ENCODE peak calls at places on chromosomes 12 and 14, in five cellular contexts. L, N, P, G and H are unnamed samples.

GRCh38 chr12:57744194-57744776 is 554 bp upstream of the TSPAN31 start:
- DNase-seq in L (peak; percentile 70), N (peak; percentile 94), P (peak; percentile 72), G (no peak), H (peak; percentile 92)

GRCh38 chr14:97298331-97298730 is 501.1 kb downstream of the VRK1 start:
- DNase-seq in L (no peak), N (no peak), P (no peak), G (peak; percentile 14), H (no peak)

GRCh38 chr12:75455839-75456238 is 24.7 kb upstream of the GLIPR1 start:
- DNase-seq in L (no peak), N (no peak), P (no peak), G (no peak), H (no peak)

GRCh38 chr12:29073631-29074239 is 75.3 kb upstream of the FAR2 start:
- DNase-seq in L (no peak), N (peak; percentile 69), P (no peak), G (peak; percentile 80), H (peak; percentile 76)

GRCh38 chr12:4852308-4852707 is 57.4 kb upstream of the KCNA1 start:
- DNase-seq in L (no peak), N (no peak), P (no peak), G (no peak), H (no peak)

GRCh38 chr14:64501326-64502171 is 2.1 kb downstream of the ZBTB25 start:
- DNase-seq in L (no peak), N (peak; percentile 63), P (peak; percentile 66), G (peak; percentile 40), H (peak; percentile 70)

GRCh38 chr12:32270818-32271710 is 128.3 kb upstream of the FGD4 start:
- DNase-seq in L (no peak), N (peak; percentile 9), P (no peak), G (no peak), H (peak; percentile 45)

GRCh38 chr12:25552681-25553080 is 402 bp downstream of the LMNTD1 start:
- DNase-seq in L (no peak), N (no peak), P (no peak), G (no peak), H (peak; percentile 77)

GRCh38 chr12:49553512-49554088 is 14.3 kb downstream of the MCRS1 start:
- DNase-seq in L (no peak), N (no peak), P (no peak), G (peak; percentile 50), H (peak; percentile 33)

GRCh38 chr14:76050797-76051392 is 65.3 kb downstream of the IFT43 start:
- DNase-seq in L (no peak), N (peak; percentile 72), P (no peak), G (peak; percentile 66), H (peak; percentile 78)

GRCh38 chr14:105193916-105194782 is 13.0 kb upstream of the NUDT14 start:
- DNase-seq in L (no peak), N (no peak), P (no peak), G (peak; percentile 53), H (peak; percentile 45)

GRCh38 chr14:36363704-36364103 is 43.3 kb upstream of the MBIP start:
- DNase-seq in L (no peak), N (no peak), P (no peak), G (no peak), H (no peak)

GRCh38 chr14:71036433-71036832 is 129.2 kb downstream of the PCNX1 start:
- DNase-seq in L (no peak), N (no peak), P (no peak), G (no peak), H (no peak)

GRCh38 chr12:89733579-89734201 is 25.1 kb upstream of the ATP2B1 start:
- DNase-seq in L (no peak), N (peak; percentile 98), P (no peak), G (peak; percentile 99), H (peak; percentile 95)

GRCh38 chr12:72075401-72075800 is 136.8 kb downstream of the TPH2 start:
- DNase-seq in L (no peak), N (no peak), P (no peak), G (no peak), H (no peak)

GRCh38 chr12:125902991-125903390 is 837.8 kb downstream of the AACS start:
- DNase-seq in L (no peak), N (no peak), P (no peak), G (no peak), H (no peak)

GRCh38 chr12:103955811-103956514 is 9.7 kb upstream of the TDG start:
- DNase-seq in L (no peak), N (no peak), P (no peak), G (peak; percentile 41), H (no peak)

GRCh38 chr12:121452356-121453021 is 52.6 kb downstream of the RNF34 start:
- DNase-seq in L (no peak), N (no peak), P (no peak), G (no peak), H (no peak)

GRCh38 chr12:105231396-105231795 is 4.6 kb downstream of the APPL2 start:
- DNase-seq in L (no peak), N (no peak), P (no peak), G (no peak), H (no peak)

GRCh38 chr12:68793975-68794652 is 13.9 kb upstream of the MDM2 start:
- DNase-seq in L (no peak), N (no peak), P (no peak), G (no peak), H (no peak)

GRCh38 chr12:120984351-120984898 is 6.1 kb downstream of the HNF1A start:
- DNase-seq in L (no peak), N (no peak), P (no peak), G (no peak), H (no peak)

GRCh38 chr12:45268672-45269406 is 52.9 kb downstream of the ANO6 start:
- DNase-seq in L (peak; percentile 92), N (peak; percentile 82), P (peak; percentile 80), G (peak; percentile 17), H (peak; percentile 93)

DNA sequence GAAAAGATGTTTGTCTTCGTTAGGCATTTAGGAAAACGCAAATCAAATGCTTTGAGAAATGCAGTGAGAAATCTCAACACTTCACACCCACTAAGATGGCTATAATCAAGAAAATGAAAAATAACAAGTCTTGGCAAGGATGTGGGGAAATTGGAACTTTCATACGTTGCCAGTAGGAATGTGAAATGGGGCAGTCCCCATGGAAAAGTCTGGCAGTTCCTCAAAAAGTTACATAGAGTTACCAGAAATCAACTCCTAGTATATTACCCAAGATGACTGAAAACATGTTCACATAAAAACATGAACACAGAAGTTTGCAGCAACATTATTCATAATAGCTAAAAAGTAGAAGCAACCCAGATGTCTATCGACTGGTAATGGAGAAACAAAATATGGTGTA is 41.5 kb upstream of the LRTM2 start:
- DNase-seq in L (no peak), N (no peak), P (no peak), G (no peak), H (peak; percentile 59)
- H3K4me3 ChIP-seq in L (no peak overlapping the region), N (no peak overlapping the region), P (no peak overlapping the region), G (no peak overlapping the region), H (no peak overlapping the region)

DNA sequence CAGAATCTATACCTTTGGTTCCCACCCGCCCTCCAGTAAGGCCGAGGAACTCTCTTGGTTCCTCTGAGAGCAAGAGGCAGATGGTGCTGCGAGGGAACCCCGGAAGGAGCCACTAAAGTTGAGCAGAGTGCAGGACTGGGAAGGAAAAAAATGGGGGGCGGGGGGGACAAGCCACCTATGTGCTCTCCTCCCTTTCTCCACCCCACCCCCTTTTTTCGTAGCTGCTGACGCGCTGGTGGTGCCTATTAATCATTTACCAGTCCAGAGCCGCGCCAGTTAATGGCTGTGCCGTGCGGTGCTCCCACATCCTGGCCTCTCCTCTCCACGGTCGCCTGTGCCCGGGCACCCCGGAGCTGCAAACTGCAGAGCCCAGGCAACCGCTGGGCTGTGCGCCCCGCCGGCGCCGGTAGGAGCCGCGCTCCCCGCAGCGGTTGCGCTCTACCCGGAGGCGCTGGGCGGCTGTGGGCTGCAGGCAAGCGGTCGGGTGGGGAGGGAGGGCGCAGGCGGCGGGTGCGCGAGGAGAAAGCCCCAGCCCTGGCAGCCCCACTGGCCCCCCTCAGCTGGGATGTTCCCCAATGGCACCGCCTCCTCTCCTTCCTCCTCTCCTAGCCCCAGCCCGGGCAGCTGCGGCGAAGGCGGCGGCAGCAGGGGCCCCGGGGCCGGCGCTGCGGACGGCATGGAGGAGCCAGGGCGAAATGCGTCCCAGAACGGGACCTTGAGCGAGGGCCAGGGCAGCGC is 1.3 kb downstream of the SSTR1 start:
- DNase-seq in L (no peak), N (peak; percentile 69), P (peak; percentile 13), G (no peak), H (peak; percentile 72)
- TF ChIP-seq CTCF in L (peak; percentile 14), N (peak; percentile 39), P (peak; percentile 28), G (no peak), H (peak; percentile 8)

GRCh38 chr12:117034691-117035090 is 64.5 kb downstream of the TESC start:
- DNase-seq in L (no peak), N (no peak), P (no peak), G (no peak), H (no peak)

GRCh38 chr12:117034249-117034648 is 65.0 kb downstream of the TESC start:
- DNase-seq in L (no peak), N (no peak), P (no peak), G (no peak), H (no peak)

GRCh38 chr12:117031843-117032592 is 67.2 kb downstream of the TESC start:
- DNase-seq in L (no peak), N (no peak), P (no peak), G (no peak), H (no peak)

GRCh38 chr12:117033382-117034045 is 65.7 kb downstream of the TESC start:
- DNase-seq in L (no peak), N (no peak), P (no peak), G (no peak), H (no peak)

DNA sequence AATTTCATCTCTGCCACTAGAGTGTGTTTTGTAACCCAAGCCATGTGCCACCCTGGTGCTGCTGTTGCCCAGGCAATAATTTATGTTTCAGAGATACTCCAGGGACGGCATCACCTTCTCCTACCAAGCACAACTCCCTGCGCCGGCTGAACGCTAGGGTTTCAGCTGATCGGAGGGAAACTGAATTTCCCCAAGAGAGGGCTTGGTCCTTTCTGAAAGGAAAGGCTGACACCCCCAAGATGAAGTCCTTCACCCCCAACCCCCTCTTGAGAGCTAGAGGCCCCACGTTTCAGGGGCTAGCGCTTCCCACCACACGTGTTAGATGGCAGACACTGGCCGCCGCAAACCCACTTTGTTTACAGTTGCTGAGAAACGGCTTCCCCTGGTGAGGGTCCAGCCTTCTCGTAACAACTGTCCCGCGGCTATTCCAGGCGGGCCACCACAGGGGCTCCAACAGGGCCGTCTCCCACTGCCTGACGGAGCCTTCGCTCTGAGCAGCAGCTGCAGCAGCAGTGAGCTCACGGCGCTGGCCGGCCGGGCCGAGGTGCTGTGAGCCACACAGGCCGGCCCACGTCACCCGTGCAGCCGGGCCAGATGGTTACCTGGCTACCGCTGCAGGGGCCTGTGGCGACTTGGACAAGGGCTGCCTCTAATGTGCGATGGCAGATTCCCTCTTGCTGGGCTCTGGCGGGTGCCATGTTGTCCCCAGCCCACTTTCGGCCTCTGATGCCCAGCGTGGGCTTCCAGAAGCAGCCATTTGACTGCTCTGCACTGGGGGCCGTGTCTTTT is 66.4 kb downstream of the TESC start:
- DNase-seq in L (no peak), N (no peak), P (no peak), G (no peak), H (no peak)
- H3K4me3 ChIP-seq in L (no peak overlapping the region), N (no peak overlapping the region), P (no peak overlapping the region), G (no peak overlapping the region), H (no peak overlapping the region)

GRCh38 chr12:48447755-48448154 is 24.6 kb upstream of the ANP32D start:
- DNase-seq in L (no peak), N (no peak), P (no peak), G (peak; percentile 41), H (no peak)

GRCh38 chr12:48441122-48441521 is 31.2 kb upstream of the ANP32D start:
- DNase-seq in L (no peak), N (no peak), P (no peak), G (no peak), H (no peak)

GRCh38 chr12:48445538-48445937 is 26.8 kb upstream of the ANP32D start:
- DNase-seq in L (no peak), N (no peak), P (no peak), G (no peak), H (no peak)

GRCh38 chr12:48446372-48446771 is 26.0 kb upstream of the ANP32D start:
- DNase-seq in L (no peak), N (no peak), P (no peak), G (no peak), H (no peak)

GRCh38 chr12:48442191-48442828 is 30.0 kb upstream of the ANP32D start:
- DNase-seq in L (no peak), N (no peak), P (no peak), G (peak; percentile 8), H (no peak)
- TF ChIP-seq CTCF in L (no peak), N (no peak), P (no peak), G (peak; percentile 24), H (no peak)